ENCODE peak calls at places on chromosomes 6 and 20, in five cellular contexts. N is GM18507, E is GM20000, W is myocyte, D is globus pallidus. F is an unnamed sample.

GRCh38 chr6:32073066-32073465 is 34.9 kb downstream of the CYP21A2 start:
- DNase-seq in N (no peak), E (no peak), W (no peak), D (no peak), F (no peak)

GRCh38 chr20:37990571-37991151 is 42.6 kb downstream of the TTI1 start:
- DNase-seq in N (peak), E (peak), W (peak), D (no peak), F (peak)

GRCh38 chr6:33856655-33857054 is 52.9 kb upstream of the MLN start:
- DNase-seq in N (no peak), E (no peak), W (no peak), D (no peak), F (no peak)

GRCh38 chr20:21376631-21377030 is 20.7 kb downstream of the NKX2-4 start:
- DNase-seq in N (no peak), E (no peak), W (no peak), D (no peak), F (no peak)

GRCh38 chr20:2706688-2707352 is 14.2 kb downstream of the EBF4 start:
- DNase-seq in N (no peak), E (no peak), W (no peak), D (no peak), F (no peak)

GRCh38 chr20:19849341-19850189 is 91.5 kb downstream of the RIN2 start:
- DNase-seq in N (no peak), E (no peak), W (peak), D (peak), F (peak)

GRCh38 chr20:5977223-5977622 is 26.8 kb downstream of the MCM8 start:
- DNase-seq in N (no peak), E (no peak), W (no peak), D (no peak), F (no peak)

GRCh38 chr6:46583711-46584110 is 68.9 kb downstream of the CYP39A1 start:
- DNase-seq in N (no peak), E (no peak), W (peak), D (no peak), F (no peak)

GRCh38 chr6:158718431-158719126 is 68.7 kb downstream of the SYTL3 start:
- DNase-seq in N (no peak), E (no peak), W (no peak), D (no peak), F (peak)

GRCh38 chr20:63628246-63628975 is 1.5 kb upstream of the GMEB2 start:
- DNase-seq in N (no peak), E (peak), W (peak), D (no peak), F (peak)

GRCh38 chr6:157822221-157823000 is 635 bp upstream of the SNX9 start:
- DNase-seq in N (no peak), E (no peak), W (no peak), D (peak), F (no peak)

GRCh38 chr6:11815231-11815630 is 36.6 kb upstream of the ADTRP start:
- DNase-seq in N (no peak), E (no peak), W (no peak), D (no peak), F (no peak)

GRCh38 chr20:49562341-49563014 is 5.5 kb downstream of the PTGIS start:
- DNase-seq in N (no peak), E (no peak), W (peak), D (peak), F (no peak)

GRCh38 chr6:74851598-74851997 is 354.3 kb downstream of the COL12A1 start:
- DNase-seq in N (no peak), E (no peak), W (peak), D (no peak), F (no peak)

GRCh38 chr6:53926505-53926904 is 131.7 kb downstream of the LRRC1 start:
- DNase-seq in N (no peak), E (no peak), W (peak), D (no peak), F (no peak)

GRCh38 chr6:2988426-2989331 is 11.0 kb upstream of the NQO2 start:
- DNase-seq in N (peak), E (peak), W (peak), D (peak), F (peak)

GRCh38 chr20:36575066-36575743 is 1.8 kb downstream of the TGIF2 start:
- DNase-seq in N (peak), E (peak), W (peak), D (no peak), F (peak)

GRCh38 chr6:152096863-152097496 is 289.5 kb downstream of the ESR1 start:
- DNase-seq in N (no peak), E (no peak), W (peak), D (no peak), F (no peak)

GRCh38 chr20:59062057-59062456 is 19.5 kb upstream of the PRELID3B start:
- DNase-seq in N (no peak), E (no peak), W (no peak), D (no peak), F (no peak)

GRCh38 chr6:3163248-3163594 is 5.9 kb upstream of the TUBB2A start:
- DNase-seq in N (no peak), E (no peak), W (no peak), D (no peak), F (no peak)

GRCh38 chr20:20837574-20838021 is 125.2 kb upstream of the RALGAPA2 start:
- DNase-seq in N (peak), E (peak), W (peak), D (peak), F (peak)

GRCh38 chr6:73491371-73491770 is 29.5 kb downstream of the EEF1A1 start:
- DNase-seq in N (no peak), E (no peak), W (no peak), D (no peak), F (no peak)

GRCh38 chr6:42974919-42975505 is 4.0 kb downstream of the PEX6 start:
- DNase-seq in N (no peak), E (no peak), W (no peak), D (no peak), F (no peak)

GRCh38 chr6:109236140-109237081 is 141.1 kb downstream of the CEP57L1 start:
- DNase-seq in N (no peak), E (peak), W (no peak), D (peak), F (peak)

GRCh38 chr20:33490023-33490933 is at the start of gene CBFA2T2:
- DNase-seq in N (no peak), E (peak), W (peak), D (no peak), F (no peak)

GRCh38 chr20:37506166-37506725 is 14.8 kb upstream of the NNAT start:
- DNase-seq in N (no peak), E (no peak), W (no peak), D (no peak), F (no peak)

GRCh38 chr6:108597601-108598315 is 37.0 kb downstream of the FOXO3 start:
- DNase-seq in N (no peak), E (peak), W (no peak), D (no peak), F (no peak)

GRCh38 chr20:12997128-12997655 is 11.6 kb upstream of the SPTLC3 start:
- DNase-seq in N (no peak), E (no peak), W (peak), D (no peak), F (no peak)

GRCh38 chr6:158448856-158449255 is 111.0 kb upstream of the TMEM181 start:
- DNase-seq in N (no peak), E (no peak), W (no peak), D (no peak), F (no peak)

GRCh38 chr20:22866757-22867425 is 168.2 kb upstream of the SSTR4 start:
- DNase-seq in N (no peak), E (no peak), W (peak), D (no peak), F (no peak)

GRCh38 chr20:50879649-50880550 is 51.3 kb downstream of the ADNP start:
- DNase-seq in N (no peak), E (no peak), W (no peak), D (no peak), F (no peak)

GRCh38 chr6:3363296-3364025 is 93.4 kb downstream of the SLC22A23 start:
- DNase-seq in N (no peak), E (no peak), W (no peak), D (no peak), F (no peak)

GRCh38 chr6:42503894-42504293 is 52.2 kb upstream of the TRERF1 start:
- DNase-seq in N (no peak), E (peak), W (no peak), D (no peak), F (no peak)

GRCh38 chr20:31968299-31969126 is 562 bp downstream of the XKR7 start:
- DNase-seq in N (peak), E (peak), W (peak), D (peak), F (no peak)

GRCh38 chr20:63172726-63173125 is 43.2 kb downstream of the YTHDF1 start:
- DNase-seq in N (no peak), E (peak), W (no peak), D (no peak), F (no peak)

GRCh38 chr6:30612687-30613248 is 4.3 kb downstream of the PPP1R10 start:
- DNase-seq in N (no peak), E (no peak), W (no peak), D (no peak), F (no peak)

GRCh38 chr20:63819224-63819917 is 11.7 kb downstream of the ZBTB46 start:
- DNase-seq in N (no peak), E (no peak), W (peak), D (no peak), F (no peak)

GRCh38 chr20:48326868-48327267 is 500.9 kb downstream of the PREX1 start:
- DNase-seq in N (no peak), E (no peak), W (no peak), D (peak), F (no peak)

GRCh38 chr6:136226027-136226673 is 24.0 kb downstream of the MTFR2 start:
- DNase-seq in N (peak), E (peak), W (peak), D (peak), F (peak)